ENCODE peak calls at places on chromosomes 3 and 15, in ten cellular contexts. One of them, this sample, is unnamed.

GRCh38 chr15:55909036-55909811 is 84.2 kb downstream of the NEDD4 start:
- DNase-seq in mesothelial cell of epicardium: no peak
- DNase-seq in fibroblast of mammary gland: peak
- DNase-seq in nucleus accumbens: no peak
- DNase-seq in MCF 10A: peak
- DNase-seq in G401: no peak
- DNase-seq in ovary: no peak
- DNase-seq in activated naive CD8-positive, alpha-beta T cell treated with anti-CD3 and anti-CD28 coated beads for 36 hours: no peak
- DNase-seq in naive B cell: no peak
- DNase-seq in fibroblast of pulmonary artery: peak
- DNase-seq in this sample: peak

GRCh38 chr3:168249539-168250414 is 154.1 kb upstream of the GOLIM4 start:
- DNase-seq in mesothelial cell of epicardium: peak
- DNase-seq in fibroblast of mammary gland: peak
- DNase-seq in nucleus accumbens: peak
- DNase-seq in MCF 10A: peak
- DNase-seq in G401: peak
- DNase-seq in ovary: peak
- DNase-seq in activated naive CD8-positive, alpha-beta T cell treated with anti-CD3 and anti-CD28 coated beads for 36 hours: peak
- DNase-seq in naive B cell: peak
- DNase-seq in fibroblast of pulmonary artery: peak
- DNase-seq in this sample: peak

GRCh38 chr3:157104521-157104920 is 55.4 kb downstream of the CCNL1 start:
- DNase-seq in mesothelial cell of epicardium: no peak
- DNase-seq in fibroblast of mammary gland: peak
- DNase-seq in nucleus accumbens: no peak
- DNase-seq in MCF 10A: peak
- DNase-seq in G401: no peak
- DNase-seq in ovary: no peak
- DNase-seq in activated naive CD8-positive, alpha-beta T cell treated with anti-CD3 and anti-CD28 coated beads for 36 hours: no peak
- DNase-seq in naive B cell: no peak
- DNase-seq in fibroblast of pulmonary artery: no peak
- DNase-seq in this sample: no peak

GRCh38 chr3:14467723-14468620 is 65.6 kb downstream of the SLC6A6 start:
- DNase-seq in mesothelial cell of epicardium: peak
- DNase-seq in fibroblast of mammary gland: peak
- DNase-seq in nucleus accumbens: peak
- DNase-seq in MCF 10A: peak
- DNase-seq in G401: peak
- DNase-seq in ovary: no peak
- DNase-seq in activated naive CD8-positive, alpha-beta T cell treated with anti-CD3 and anti-CD28 coated beads for 36 hours: peak
- DNase-seq in naive B cell: peak
- DNase-seq in fibroblast of pulmonary artery: peak
- DNase-seq in this sample: peak

GRCh38 chr15:25735550-25736384 is 127.4 kb downstream of the ATP10A start:
- DNase-seq in mesothelial cell of epicardium: peak
- DNase-seq in fibroblast of mammary gland: no peak
- DNase-seq in nucleus accumbens: no peak
- DNase-seq in MCF 10A: no peak
- DNase-seq in G401: peak
- DNase-seq in ovary: no peak
- DNase-seq in activated naive CD8-positive, alpha-beta T cell treated with anti-CD3 and anti-CD28 coated beads for 36 hours: no peak
- DNase-seq in naive B cell: no peak
- DNase-seq in fibroblast of pulmonary artery: no peak
- DNase-seq in this sample: no peak

GRCh38 chr3:132756108-132756650 is 34.0 kb upstream of the NPHP3 start:
- DNase-seq in mesothelial cell of epicardium: no peak
- DNase-seq in fibroblast of mammary gland: no peak
- DNase-seq in nucleus accumbens: no peak
- DNase-seq in MCF 10A: no peak
- DNase-seq in G401: no peak
- DNase-seq in ovary: no peak
- DNase-seq in activated naive CD8-positive, alpha-beta T cell treated with anti-CD3 and anti-CD28 coated beads for 36 hours: no peak
- DNase-seq in naive B cell: no peak
- DNase-seq in fibroblast of pulmonary artery: no peak
- DNase-seq in this sample: no peak

GRCh38 chr3:99410789-99411311 is 227.5 kb upstream of the COL8A1 start:
- DNase-seq in mesothelial cell of epicardium: no peak
- DNase-seq in fibroblast of mammary gland: peak
- DNase-seq in nucleus accumbens: no peak
- DNase-seq in MCF 10A: no peak
- DNase-seq in G401: no peak
- DNase-seq in ovary: no peak
- DNase-seq in activated naive CD8-positive, alpha-beta T cell treated with anti-CD3 and anti-CD28 coated beads for 36 hours: no peak
- DNase-seq in naive B cell: no peak
- DNase-seq in fibroblast of pulmonary artery: peak
- DNase-seq in this sample: peak

GRCh38 chr15:97978408-97979130 is 18.1 kb downstream of the ARRDC4 start:
- DNase-seq in mesothelial cell of epicardium: no peak
- DNase-seq in fibroblast of mammary gland: peak
- DNase-seq in nucleus accumbens: no peak
- DNase-seq in MCF 10A: peak
- DNase-seq in G401: no peak
- DNase-seq in ovary: no peak
- DNase-seq in activated naive CD8-positive, alpha-beta T cell treated with anti-CD3 and anti-CD28 coated beads for 36 hours: no peak
- DNase-seq in naive B cell: no peak
- DNase-seq in fibroblast of pulmonary artery: no peak
- DNase-seq in this sample: peak

GRCh38 chr3:133040696-133041523 is 2.7 kb downstream of the TMEM108 start:
- DNase-seq in mesothelial cell of epicardium: peak
- DNase-seq in fibroblast of mammary gland: peak
- DNase-seq in nucleus accumbens: peak
- DNase-seq in MCF 10A: peak
- DNase-seq in G401: peak
- DNase-seq in ovary: peak
- DNase-seq in activated naive CD8-positive, alpha-beta T cell treated with anti-CD3 and anti-CD28 coated beads for 36 hours: peak
- DNase-seq in naive B cell: no peak
- DNase-seq in fibroblast of pulmonary artery: peak
- DNase-seq in this sample: peak

GRCh38 chr3:38036906-38037305 is 2.1 kb upstream of the DLEC1 start:
- DNase-seq in mesothelial cell of epicardium: no peak
- DNase-seq in fibroblast of mammary gland: no peak
- DNase-seq in nucleus accumbens: no peak
- DNase-seq in MCF 10A: no peak
- DNase-seq in G401: no peak
- DNase-seq in ovary: no peak
- DNase-seq in activated naive CD8-positive, alpha-beta T cell treated with anti-CD3 and anti-CD28 coated beads for 36 hours: no peak
- DNase-seq in naive B cell: no peak
- DNase-seq in fibroblast of pulmonary artery: no peak
- DNase-seq in this sample: no peak

GRCh38 chr3:177733233-177733632 is 536.0 kb upstream of the TBL1XR1 start:
- DNase-seq in mesothelial cell of epicardium: no peak
- DNase-seq in fibroblast of mammary gland: no peak
- DNase-seq in nucleus accumbens: no peak
- DNase-seq in MCF 10A: no peak
- DNase-seq in G401: no peak
- DNase-seq in ovary: no peak
- DNase-seq in activated naive CD8-positive, alpha-beta T cell treated with anti-CD3 and anti-CD28 coated beads for 36 hours: no peak
- DNase-seq in naive B cell: no peak
- DNase-seq in fibroblast of pulmonary artery: no peak
- DNase-seq in this sample: no peak

GRCh38 chr3:161990036-161990435 is 493.4 kb downstream of the OTOL1 start:
- DNase-seq in mesothelial cell of epicardium: no peak
- DNase-seq in fibroblast of mammary gland: no peak
- DNase-seq in nucleus accumbens: no peak
- DNase-seq in MCF 10A: no peak
- DNase-seq in G401: no peak
- DNase-seq in ovary: no peak
- DNase-seq in activated naive CD8-positive, alpha-beta T cell treated with anti-CD3 and anti-CD28 coated beads for 36 hours: no peak
- DNase-seq in naive B cell: no peak
- DNase-seq in fibroblast of pulmonary artery: no peak
- DNase-seq in this sample: no peak